ENCODE peak calls at places on chromosomes 2 and 18, in four cellular contexts. B, G, Y and M are unnamed samples.
A peak's percentile ranks its signal among the peaks of the same experiment; 100 is the strongest.

GRCh38 chr2:127157651-127158460 is 50.9 kb upstream of the BIN1 start:
- DNase-seq in Y (peak; percentile 51), B (peak; percentile 86), G (peak; percentile 59), M (no peak)

GRCh38 chr2:229800997-229801754 is 86.8 kb upstream of the DNER start:
- DNase-seq in Y (peak; percentile 53), G (peak; percentile 78), B (peak; percentile 51), M (peak; percentile 79)

GRCh38 chr2:138490673-138491494 is 10.7 kb upstream of the SPOPL start:
- DNase-seq in G (no peak), Y (no peak), B (no peak), M (no peak)

GRCh38 chr18:47881752-47882455 is 48.6 kb downstream of the SMAD2 start:
- DNase-seq in B (no peak), Y (peak; percentile 85), G (no peak), M (no peak)

GRCh38 chr2:80499095-80499494 is 194.5 kb upstream of the LRRTM1 start:
- DNase-seq in Y (peak; percentile 26), G (peak; percentile 51), B (no peak), M (peak; percentile 4)

GRCh38 chr18:73942081-73942625 is 205.5 kb downstream of the FBXO15 start:
- DNase-seq in B (no peak), Y (no peak), G (no peak), M (no peak)

GRCh38 chr2:128422571-128422970 is 103.9 kb upstream of the HS6ST1 start:
- DNase-seq in Y (peak; percentile 95), G (no peak), B (peak; percentile 4), M (no peak)

GRCh38 chr18:51988277-51988676 is 351.7 kb upstream of the DCC start:
- DNase-seq in Y (no peak), G (no peak), B (no peak), M (no peak)

GRCh38 chr18:80246656-80247402 is 485 bp downstream of the PARD6G start:
- DNase-seq in Y (peak; percentile 9), B (peak; percentile 50), G (no peak), M (peak; percentile 24)

GRCh38 chr2:48946444-48947048 is 191.0 kb upstream of the LHCGR start:
- DNase-seq in G (peak; percentile 77), B (peak; percentile 38), Y (peak; percentile 41), M (peak; percentile 53)